ENCODE peak calls at places on chromosomes 11 and 22, in ten cellular contexts. B, U, V, L, K, M, Y, S, J and D are unnamed samples. For H3K4me1 and H3K9me3, the result is how much of the 10 kb centered on the place peaks cover.

GRCh38 chr11:100624346-100624745 is 62.7 kb upstream of the ARHGAP42 start:
- DNase-seq in B (no peak), U (no peak), V (no peak), L (no peak), K (no peak), M (no peak), Y (no peak), S (no peak), J (no peak), D (peak)

GRCh38 chr22:46007848-46008261 is 30.9 kb upstream of the WNT7B start:
- DNase-seq in B (peak), U (peak), V (no peak), L (peak), K (peak), M (no peak), Y (peak), S (no peak), J (no peak), D (peak)

GRCh38 chr11:60775420-60775961 is 9.6 kb upstream of the MS4A10 start:
- DNase-seq in B (peak), U (peak), V (peak), L (peak), K (peak), M (peak), Y (peak), S (peak), J (peak), D (peak)

GRCh38 chr11:83573097-83573496 is 286.9 kb upstream of the CCDC90B start:
- DNase-seq in B (no peak), U (peak), V (no peak), L (no peak), K (no peak), M (no peak), Y (no peak), S (no peak), J (no peak), D (peak)

GRCh38 chr11:9047986-9048522 is 43.3 kb downstream of the SCUBE2 start:
- DNase-seq in B (no peak), U (peak), V (no peak), L (peak), K (no peak), M (no peak), Y (no peak), S (no peak), J (no peak), D (no peak)

GRCh38 chr11:78514922-78515502 is 59.7 kb downstream of the NARS2 start:
- DNase-seq in B (no peak), U (no peak), V (no peak), L (no peak), K (no peak), M (no peak), Y (no peak), S (no peak), J (no peak), D (no peak)

GRCh38 chr11:64095286-64095825 is 59.6 kb downstream of the FLRT1 start:
- DNase-seq in B (no peak), U (no peak), V (no peak), L (no peak), K (no peak), M (no peak), Y (no peak), S (no peak), J (no peak), D (no peak)

GRCh38 chr11:64459609-64460008 is 100.6 kb downstream of the RPS6KA4 start:
- DNase-seq in B (no peak), U (no peak), V (no peak), L (peak), K (no peak), M (no peak), Y (no peak), S (no peak), J (no peak), D (no peak)

GRCh38 chr11:4704054-4704789 is at the start of gene MMP26:
- DNase-seq in B (no peak), U (no peak), V (no peak), L (no peak), K (no peak), M (no peak), Y (no peak), S (no peak), J (no peak), D (no peak)

GRCh38 chr11:120179071-120179672 is 31.7 kb upstream of the OAF start:
- DNase-seq in B (no peak), U (peak), V (no peak), L (no peak), K (no peak), M (no peak), Y (no peak), S (no peak), J (no peak), D (no peak)

GRCh38 chr11:65435981-65436411 is 13.4 kb downstream of the NEAT1 start:
- DNase-seq in B (peak), U (peak), V (peak), L (peak), K (peak), M (no peak), Y (peak), S (no peak), J (no peak), D (no peak)

GRCh38 chr11:94125408-94126120 is 3.1 kb upstream of the PANX1 start:
- DNase-seq in B (no peak), U (peak), V (no peak), L (no peak), K (no peak), M (no peak), Y (no peak), S (no peak), J (no peak), D (no peak)

GRCh38 chr11:94129505-94130335 is 1.1 kb downstream of the PANX1 start:
- DNase-seq in B (no peak), U (peak), V (peak), L (no peak), K (no peak), M (no peak), Y (no peak), S (no peak), J (no peak), D (no peak)

GRCh38 chr11:94128746-94129504 is at the start of gene PANX1:
- DNase-seq in B (peak), U (peak), V (peak), L (peak), K (peak), M (no peak), Y (peak), S (peak), J (peak), D (peak)

GRCh38 chr11:94128171-94128745 is 383 bp upstream of the PANX1 start:
- DNase-seq in B (peak), U (peak), V (no peak), L (peak), K (no peak), M (no peak), Y (peak), S (no peak), J (no peak), D (no peak)

DNA sequence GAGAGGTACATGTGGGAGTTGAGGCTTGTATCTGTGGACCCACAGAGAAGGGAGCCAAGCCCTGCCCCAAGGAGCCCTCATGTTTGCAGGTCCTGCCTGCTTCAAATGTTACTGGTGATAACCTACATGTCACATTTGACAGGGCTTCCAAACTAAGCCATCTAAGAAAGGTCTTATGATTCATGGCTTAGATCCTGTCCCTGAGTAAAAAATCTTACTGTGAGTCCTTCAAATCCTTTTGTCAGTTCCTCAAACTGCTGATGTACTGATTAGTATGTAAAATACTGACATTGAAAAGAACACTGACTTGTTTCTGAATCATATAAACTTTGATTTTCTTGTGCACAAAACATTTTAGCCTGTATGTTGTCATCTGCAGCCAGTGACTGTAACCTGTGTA is 1.0 kb upstream of the PANX1 start:
- DNase-seq in B (no peak), U (no peak), V (no peak), L (no peak), K (no peak), M (no peak), Y (no peak), S (no peak), J (no peak), D (no peak)
- H3K4me3 ChIP-seq in B (peak), U (peak), V (peak), L (peak), K (peak), M (peak), Y (no peak), S (peak), J (peak), D (peak)

GRCh38 chr22:40025856-40026255 is 31.1 kb downstream of the FAM83F start:
- DNase-seq in B (no peak), U (no peak), V (no peak), L (no peak), K (no peak), M (no peak), Y (no peak), S (no peak), J (no peak), D (no peak)
- H3K4me1 ChIP-seq in B (under half), U (under half), V (under half), L (under half), K (under half), M (under half), Y (under half), S (under half), J (under half), D (under half)

GRCh38 chr22:47472636-47473035 is 710.2 kb downstream of the TBC1D22A start:
- DNase-seq in B (no peak), U (no peak), V (no peak), L (no peak), K (no peak), M (no peak), Y (no peak), S (no peak), J (no peak), D (no peak)
- H3K9me3 ChIP-seq in B (under half), U (under half), V (under half), L (under half), K (under half), M (half or more), Y (under half), S (under half), J (under half), D (under half)

GRCh38 chr11:134226806-134227325 is 2.4 kb downstream of the VPS26B start:
- DNase-seq in B (no peak), U (peak), V (peak), L (no peak), K (no peak), M (no peak), Y (no peak), S (no peak), J (no peak), D (no peak)
- H3K4me3 ChIP-seq in B (no peak), U (no peak), V (peak), L (no peak), K (no peak), M (no peak), Y (no peak), S (peak), J (no peak), D (no peak)

DNA sequence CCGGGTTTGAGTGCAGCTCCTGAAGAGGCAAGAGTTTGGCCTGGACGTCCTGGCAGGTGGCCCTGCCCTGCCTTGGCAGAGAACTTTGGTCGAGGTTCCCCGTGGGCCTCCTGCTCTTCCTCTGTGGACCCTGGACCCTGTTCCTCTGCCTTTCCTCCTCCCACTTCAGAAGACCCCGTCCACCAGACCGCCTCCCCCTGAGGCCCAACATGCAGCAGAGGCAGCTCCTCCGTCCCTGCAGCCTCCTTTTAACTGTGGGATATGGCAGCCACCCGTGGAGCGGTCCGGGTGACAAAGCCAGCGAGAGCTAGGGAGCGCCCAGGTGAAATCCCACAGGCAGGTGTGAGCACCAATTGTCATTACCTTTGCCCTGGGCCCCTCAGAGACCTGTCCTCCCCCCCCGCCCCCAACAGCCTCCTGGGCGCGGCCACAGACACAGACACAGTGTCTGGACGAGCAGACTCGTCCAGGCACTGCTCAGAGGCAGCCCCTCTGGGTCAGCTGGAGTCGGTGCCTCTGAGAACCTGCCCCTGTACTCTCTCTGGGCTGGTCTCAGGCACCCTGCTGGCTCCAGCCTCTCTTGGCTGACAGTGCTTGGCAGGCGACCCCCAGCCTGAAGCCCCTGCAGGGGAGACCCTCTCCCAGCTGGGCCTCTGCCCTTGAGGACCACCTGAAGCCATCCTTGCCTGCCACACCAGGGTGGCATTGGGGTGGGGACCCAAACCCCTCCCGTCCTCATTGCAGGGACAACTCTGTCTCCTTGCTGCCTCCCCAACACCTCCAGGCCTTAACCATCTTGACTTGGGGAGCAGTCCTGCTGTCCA is 4.1 kb upstream of the PTDSS2 start:
- DNase-seq in B (no peak), U (no peak), V (no peak), L (no peak), K (no peak), M (no peak), Y (no peak), S (no peak), J (no peak), D (no peak)
- H3K4me1 ChIP-seq in B (under half), U (under half), V (under half), L (under half), K (under half), M (under half), Y (under half), S (under half), J (under half), D (under half)

GRCh38 chr11:70651036-70651435 is 252.7 kb downstream of the CTTN start:
- DNase-seq in B (no peak), U (no peak), V (no peak), L (no peak), K (no peak), M (no peak), Y (no peak), S (no peak), J (no peak), D (no peak)
- H3K9me3 ChIP-seq in B (under half), U (under half), V (under half), L (under half), K (under half), M (under half), Y (under half), S (under half), J (under half), D (under half)